ENCODE peak calls at places on chromosomes 4 and X, in nine cellular contexts. One of them, this sample, is unnamed.

GRCh38 chr4:151267822-151268535 is 9.0 kb upstream of the PRSS48 start:
- DNase-seq in KBM-7: no peak
- DNase-seq in HEK293T: no peak
- DNase-seq in NCI-H1694: no peak
- DNase-seq in stromal cell of bone marrow: no peak
- DNase-seq in mesothelial cell of epicardium: no peak
- DNase-seq in activated gamma-delta T cell treated with Interleukin-2 at 50 U/mL for 16 hours: no peak
- DNase-seq in stimulated activated CD4-positive, alpha-beta T cell treated with anti-CD3 and anti-CD28 coated beads, Interleukin-12 subunit alpha, Interleukin-12 subunit beta, amount 100 ng/mL, for 4 hours: no peak
- DNase-seq in aorta: no peak
- DNase-seq in this sample: no peak

GRCh38 chr4:162921178-162921785 is 245.4 kb downstream of the NAF1 start:
- DNase-seq in stimulated activated CD4-positive, alpha-beta T cell treated with anti-CD3 and anti-CD28 coated beads, Interleukin-12 subunit alpha, Interleukin-12 subunit beta, amount 100 ng/mL, for 4 hours: no peak
- DNase-seq in KBM-7: no peak
- DNase-seq in mesothelial cell of epicardium: no peak
- DNase-seq in stromal cell of bone marrow: no peak
- DNase-seq in activated gamma-delta T cell treated with Interleukin-2 at 50 U/mL for 16 hours: no peak
- DNase-seq in aorta: no peak
- DNase-seq in HEK293T: no peak
- DNase-seq in NCI-H1694: no peak
- DNase-seq in this sample: no peak

GRCh38 chrX:130539721-130540321 is 138.0 kb downstream of the RBMX2 start:
- DNase-seq in KBM-7: peak; percentile 69
- DNase-seq in aorta: peak; percentile 62
- DNase-seq in stimulated activated CD4-positive, alpha-beta T cell treated with anti-CD3 and anti-CD28 coated beads, Interleukin-12 subunit alpha, Interleukin-12 subunit beta, amount 100 ng/mL, for 4 hours: peak; percentile 11
- DNase-seq in activated gamma-delta T cell treated with Interleukin-2 at 50 U/mL for 16 hours: no peak
- DNase-seq in mesothelial cell of epicardium: no peak
- DNase-seq in stromal cell of bone marrow: peak; percentile 20
- DNase-seq in NCI-H1694: peak; percentile 55
- DNase-seq in HEK293T: peak; percentile 76
- DNase-seq in this sample: peak; percentile 14

GRCh38 chrX:45134303-45134702 is 66.4 kb downstream of the DIPK2B start:
- DNase-seq in mesothelial cell of epicardium: no peak
- DNase-seq in HEK293T: no peak
- DNase-seq in stromal cell of bone marrow: no peak
- DNase-seq in stimulated activated CD4-positive, alpha-beta T cell treated with anti-CD3 and anti-CD28 coated beads, Interleukin-12 subunit alpha, Interleukin-12 subunit beta, amount 100 ng/mL, for 4 hours: no peak
- DNase-seq in aorta: no peak
- DNase-seq in activated gamma-delta T cell treated with Interleukin-2 at 50 U/mL for 16 hours: no peak
- DNase-seq in KBM-7: no peak
- DNase-seq in NCI-H1694: no peak
- DNase-seq in this sample: no peak

GRCh38 chr4:118723369-118723768 is 38.2 kb downstream of the METTL14 start:
- DNase-seq in stimulated activated CD4-positive, alpha-beta T cell treated with anti-CD3 and anti-CD28 coated beads, Interleukin-12 subunit alpha, Interleukin-12 subunit beta, amount 100 ng/mL, for 4 hours: no peak
- DNase-seq in activated gamma-delta T cell treated with Interleukin-2 at 50 U/mL for 16 hours: no peak
- DNase-seq in aorta: no peak
- DNase-seq in NCI-H1694: no peak
- DNase-seq in KBM-7: no peak
- DNase-seq in mesothelial cell of epicardium: no peak
- DNase-seq in stromal cell of bone marrow: no peak
- DNase-seq in HEK293T: no peak
- DNase-seq in this sample: no peak

GRCh38 chrX:101232316-101232715 is 12.7 kb downstream of the DRP2 start:
- DNase-seq in KBM-7: no peak
- DNase-seq in activated gamma-delta T cell treated with Interleukin-2 at 50 U/mL for 16 hours: no peak
- DNase-seq in mesothelial cell of epicardium: no peak
- DNase-seq in stromal cell of bone marrow: no peak
- DNase-seq in HEK293T: no peak
- DNase-seq in NCI-H1694: no peak
- DNase-seq in aorta: no peak
- DNase-seq in stimulated activated CD4-positive, alpha-beta T cell treated with anti-CD3 and anti-CD28 coated beads, Interleukin-12 subunit alpha, Interleukin-12 subunit beta, amount 100 ng/mL, for 4 hours: no peak
- DNase-seq in this sample: no peak

GRCh38 chr4:172962564-172963353 is 205.9 kb upstream of the GALNT7 start:
- DNase-seq in aorta: no peak
- DNase-seq in HEK293T: peak; percentile 46
- DNase-seq in activated gamma-delta T cell treated with Interleukin-2 at 50 U/mL for 16 hours: no peak
- DNase-seq in mesothelial cell of epicardium: no peak
- DNase-seq in stromal cell of bone marrow: peak; percentile 85
- DNase-seq in NCI-H1694: peak; percentile 23
- DNase-seq in KBM-7: no peak
- DNase-seq in stimulated activated CD4-positive, alpha-beta T cell treated with anti-CD3 and anti-CD28 coated beads, Interleukin-12 subunit alpha, Interleukin-12 subunit beta, amount 100 ng/mL, for 4 hours: no peak
- DNase-seq in this sample: peak; percentile 79

GRCh38 chr4:71368906-71369305 is 30.1 kb downstream of the SLC4A4 start:
- DNase-seq in mesothelial cell of epicardium: no peak
- DNase-seq in aorta: peak; percentile 29
- DNase-seq in KBM-7: no peak
- DNase-seq in stromal cell of bone marrow: no peak
- DNase-seq in stimulated activated CD4-positive, alpha-beta T cell treated with anti-CD3 and anti-CD28 coated beads, Interleukin-12 subunit alpha, Interleukin-12 subunit beta, amount 100 ng/mL, for 4 hours: no peak
- DNase-seq in HEK293T: no peak
- DNase-seq in NCI-H1694: no peak
- DNase-seq in activated gamma-delta T cell treated with Interleukin-2 at 50 U/mL for 16 hours: no peak
- DNase-seq in this sample: no peak

GRCh38 chrX:146615807-146616206 is 193.8 kb upstream of the CXorf51B start:
- DNase-seq in NCI-H1694: no peak
- DNase-seq in mesothelial cell of epicardium: no peak
- DNase-seq in KBM-7: no peak
- DNase-seq in HEK293T: no peak
- DNase-seq in activated gamma-delta T cell treated with Interleukin-2 at 50 U/mL for 16 hours: no peak
- DNase-seq in stimulated activated CD4-positive, alpha-beta T cell treated with anti-CD3 and anti-CD28 coated beads, Interleukin-12 subunit alpha, Interleukin-12 subunit beta, amount 100 ng/mL, for 4 hours: no peak
- DNase-seq in aorta: no peak
- DNase-seq in stromal cell of bone marrow: no peak
- DNase-seq in this sample: no peak

GRCh38 chr4:138689182-138689546 is 326.4 kb upstream of the NOCT start:
- DNase-seq in KBM-7: no peak
- DNase-seq in activated gamma-delta T cell treated with Interleukin-2 at 50 U/mL for 16 hours: no peak
- DNase-seq in mesothelial cell of epicardium: no peak
- DNase-seq in NCI-H1694: no peak
- DNase-seq in stromal cell of bone marrow: no peak
- DNase-seq in stimulated activated CD4-positive, alpha-beta T cell treated with anti-CD3 and anti-CD28 coated beads, Interleukin-12 subunit alpha, Interleukin-12 subunit beta, amount 100 ng/mL, for 4 hours: no peak
- DNase-seq in HEK293T: no peak
- DNase-seq in aorta: no peak
- DNase-seq in this sample: no peak

GRCh38 chr4:2322227-2322626 is 60.3 kb upstream of the MXD4 start:
- DNase-seq in stromal cell of bone marrow: no peak
- DNase-seq in HEK293T: peak; percentile 5
- DNase-seq in stimulated activated CD4-positive, alpha-beta T cell treated with anti-CD3 and anti-CD28 coated beads, Interleukin-12 subunit alpha, Interleukin-12 subunit beta, amount 100 ng/mL, for 4 hours: no peak
- DNase-seq in activated gamma-delta T cell treated with Interleukin-2 at 50 U/mL for 16 hours: no peak
- DNase-seq in mesothelial cell of epicardium: no peak
- DNase-seq in KBM-7: no peak
- DNase-seq in aorta: no peak
- DNase-seq in NCI-H1694: no peak
- DNase-seq in this sample: no peak

GRCh38 chrX:154596290-154596929 is 11.5 kb downstream of the CTAG1A start:
- DNase-seq in stimulated activated CD4-positive, alpha-beta T cell treated with anti-CD3 and anti-CD28 coated beads, Interleukin-12 subunit alpha, Interleukin-12 subunit beta, amount 100 ng/mL, for 4 hours: no peak
- DNase-seq in HEK293T: peak; percentile 4
- DNase-seq in stromal cell of bone marrow: no peak
- DNase-seq in KBM-7: peak; percentile 46
- DNase-seq in NCI-H1694: no peak
- DNase-seq in mesothelial cell of epicardium: no peak
- DNase-seq in aorta: no peak
- DNase-seq in activated gamma-delta T cell treated with Interleukin-2 at 50 U/mL for 16 hours: no peak
- DNase-seq in this sample: no peak

GRCh38 chr4:48081196-48081595 is 52.9 kb downstream of the TXK start:
- DNase-seq in stromal cell of bone marrow: no peak
- DNase-seq in NCI-H1694: no peak
- DNase-seq in mesothelial cell of epicardium: no peak
- DNase-seq in activated gamma-delta T cell treated with Interleukin-2 at 50 U/mL for 16 hours: no peak
- DNase-seq in stimulated activated CD4-positive, alpha-beta T cell treated with anti-CD3 and anti-CD28 coated beads, Interleukin-12 subunit alpha, Interleukin-12 subunit beta, amount 100 ng/mL, for 4 hours: no peak
- DNase-seq in HEK293T: no peak
- DNase-seq in aorta: no peak
- DNase-seq in KBM-7: no peak
- DNase-seq in this sample: no peak

GRCh38 chr4:16439771-16440170 is 213.5 kb upstream of the TAPT1 start:
- DNase-seq in activated gamma-delta T cell treated with Interleukin-2 at 50 U/mL for 16 hours: no peak
- DNase-seq in stromal cell of bone marrow: no peak
- DNase-seq in mesothelial cell of epicardium: no peak
- DNase-seq in stimulated activated CD4-positive, alpha-beta T cell treated with anti-CD3 and anti-CD28 coated beads, Interleukin-12 subunit alpha, Interleukin-12 subunit beta, amount 100 ng/mL, for 4 hours: no peak
- DNase-seq in HEK293T: no peak
- DNase-seq in aorta: no peak
- DNase-seq in NCI-H1694: no peak
- DNase-seq in KBM-7: no peak
- DNase-seq in this sample: no peak

GRCh38 chr4:7241587-7242125 is 49.3 kb downstream of the SORCS2 start:
- DNase-seq in NCI-H1694: no peak
- DNase-seq in stromal cell of bone marrow: no peak
- DNase-seq in KBM-7: no peak
- DNase-seq in aorta: no peak
- DNase-seq in activated gamma-delta T cell treated with Interleukin-2 at 50 U/mL for 16 hours: no peak
- DNase-seq in mesothelial cell of epicardium: no peak
- DNase-seq in stimulated activated CD4-positive, alpha-beta T cell treated with anti-CD3 and anti-CD28 coated beads, Interleukin-12 subunit alpha, Interleukin-12 subunit beta, amount 100 ng/mL, for 4 hours: no peak
- DNase-seq in HEK293T: no peak
- DNase-seq in this sample: no peak

GRCh38 chr4:185817403-185817818 is 5.4 kb upstream of the SORBS2 start:
- DNase-seq in stromal cell of bone marrow: no peak
- DNase-seq in aorta: no peak
- DNase-seq in KBM-7: no peak
- DNase-seq in activated gamma-delta T cell treated with Interleukin-2 at 50 U/mL for 16 hours: no peak
- DNase-seq in HEK293T: no peak
- DNase-seq in mesothelial cell of epicardium: no peak
- DNase-seq in NCI-H1694: no peak
- DNase-seq in stimulated activated CD4-positive, alpha-beta T cell treated with anti-CD3 and anti-CD28 coated beads, Interleukin-12 subunit alpha, Interleukin-12 subunit beta, amount 100 ng/mL, for 4 hours: no peak
- DNase-seq in this sample: peak; percentile 29

GRCh38 chrX:45668686-45669443 is 468.2 kb upstream of the DIPK2B start:
- DNase-seq in aorta: no peak
- DNase-seq in stromal cell of bone marrow: peak; percentile 91
- DNase-seq in KBM-7: no peak
- DNase-seq in stimulated activated CD4-positive, alpha-beta T cell treated with anti-CD3 and anti-CD28 coated beads, Interleukin-12 subunit alpha, Interleukin-12 subunit beta, amount 100 ng/mL, for 4 hours: no peak
- DNase-seq in HEK293T: no peak
- DNase-seq in NCI-H1694: no peak
- DNase-seq in mesothelial cell of epicardium: no peak
- DNase-seq in activated gamma-delta T cell treated with Interleukin-2 at 50 U/mL for 16 hours: no peak
- DNase-seq in this sample: no peak

GRCh38 chr4:183738081-183738673 is 79.1 kb downstream of the TRAPPC11 start:
- DNase-seq in aorta: no peak
- DNase-seq in HEK293T: no peak
- DNase-seq in stimulated activated CD4-positive, alpha-beta T cell treated with anti-CD3 and anti-CD28 coated beads, Interleukin-12 subunit alpha, Interleukin-12 subunit beta, amount 100 ng/mL, for 4 hours: no peak
- DNase-seq in NCI-H1694: no peak
- DNase-seq in mesothelial cell of epicardium: no peak
- DNase-seq in KBM-7: no peak
- DNase-seq in activated gamma-delta T cell treated with Interleukin-2 at 50 U/mL for 16 hours: no peak
- DNase-seq in stromal cell of bone marrow: peak; percentile 9
- DNase-seq in this sample: no peak

GRCh38 chrX:44061940-44062339 is 88.8 kb upstream of the NDP start:
- DNase-seq in KBM-7: no peak
- DNase-seq in HEK293T: no peak
- DNase-seq in activated gamma-delta T cell treated with Interleukin-2 at 50 U/mL for 16 hours: no peak
- DNase-seq in NCI-H1694: no peak
- DNase-seq in stimulated activated CD4-positive, alpha-beta T cell treated with anti-CD3 and anti-CD28 coated beads, Interleukin-12 subunit alpha, Interleukin-12 subunit beta, amount 100 ng/mL, for 4 hours: no peak
- DNase-seq in stromal cell of bone marrow: no peak
- DNase-seq in mesothelial cell of epicardium: no peak
- DNase-seq in aorta: no peak
- DNase-seq in this sample: no peak

GRCh38 chrX:9148626-9149385 is 114.9 kb upstream of the FAM9B start:
- DNase-seq in activated gamma-delta T cell treated with Interleukin-2 at 50 U/mL for 16 hours: no peak
- DNase-seq in HEK293T: no peak
- DNase-seq in stromal cell of bone marrow: peak; percentile 62
- DNase-seq in NCI-H1694: no peak
- DNase-seq in mesothelial cell of epicardium: no peak
- DNase-seq in aorta: no peak
- DNase-seq in KBM-7: no peak
- DNase-seq in stimulated activated CD4-positive, alpha-beta T cell treated with anti-CD3 and anti-CD28 coated beads, Interleukin-12 subunit alpha, Interleukin-12 subunit beta, amount 100 ng/mL, for 4 hours: no peak
- DNase-seq in this sample: no peak

GRCh38 chr4:25993564-25994185 is 79.7 kb downstream of the SMIM20 start:
- DNase-seq in stromal cell of bone marrow: no peak
- DNase-seq in stimulated activated CD4-positive, alpha-beta T cell treated with anti-CD3 and anti-CD28 coated beads, Interleukin-12 subunit alpha, Interleukin-12 subunit beta, amount 100 ng/mL, for 4 hours: no peak
- DNase-seq in aorta: no peak
- DNase-seq in activated gamma-delta T cell treated with Interleukin-2 at 50 U/mL for 16 hours: no peak
- DNase-seq in mesothelial cell of epicardium: no peak
- DNase-seq in KBM-7: peak; percentile 19
- DNase-seq in NCI-H1694: no peak
- DNase-seq in HEK293T: peak; percentile 31
- DNase-seq in this sample: peak; percentile 3

GRCh38 chr4:93646225-93646930 is 182.2 kb upstream of the ATOH1 start:
- DNase-seq in activated gamma-delta T cell treated with Interleukin-2 at 50 U/mL for 16 hours: no peak
- DNase-seq in stromal cell of bone marrow: no peak
- DNase-seq in stimulated activated CD4-positive, alpha-beta T cell treated with anti-CD3 and anti-CD28 coated beads, Interleukin-12 subunit alpha, Interleukin-12 subunit beta, amount 100 ng/mL, for 4 hours: no peak
- DNase-seq in HEK293T: peak; percentile 7
- DNase-seq in KBM-7: no peak
- DNase-seq in mesothelial cell of epicardium: no peak
- DNase-seq in aorta: no peak
- DNase-seq in NCI-H1694: no peak
- DNase-seq in this sample: peak; percentile 39

GRCh38 chr4:141814499-141814898 is 178.1 kb downstream of the IL15 start:
- DNase-seq in stromal cell of bone marrow: no peak
- DNase-seq in stimulated activated CD4-positive, alpha-beta T cell treated with anti-CD3 and anti-CD28 coated beads, Interleukin-12 subunit alpha, Interleukin-12 subunit beta, amount 100 ng/mL, for 4 hours: no peak
- DNase-seq in activated gamma-delta T cell treated with Interleukin-2 at 50 U/mL for 16 hours: no peak
- DNase-seq in mesothelial cell of epicardium: no peak
- DNase-seq in HEK293T: no peak
- DNase-seq in KBM-7: no peak
- DNase-seq in NCI-H1694: no peak
- DNase-seq in aorta: no peak
- DNase-seq in this sample: no peak

GRCh38 chrX:67607436-67607835 is 63.6 kb downstream of the AR start:
- DNase-seq in mesothelial cell of epicardium: no peak
- DNase-seq in aorta: no peak
- DNase-seq in stimulated activated CD4-positive, alpha-beta T cell treated with anti-CD3 and anti-CD28 coated beads, Interleukin-12 subunit alpha, Interleukin-12 subunit beta, amount 100 ng/mL, for 4 hours: no peak
- DNase-seq in activated gamma-delta T cell treated with Interleukin-2 at 50 U/mL for 16 hours: no peak
- DNase-seq in HEK293T: no peak
- DNase-seq in stromal cell of bone marrow: no peak
- DNase-seq in KBM-7: no peak
- DNase-seq in NCI-H1694: no peak
- DNase-seq in this sample: no peak

GRCh38 chr4:56655627-56656345 is 25.3 kb downstream of the HOPX start:
- DNase-seq in activated gamma-delta T cell treated with Interleukin-2 at 50 U/mL for 16 hours: peak; percentile 22
- DNase-seq in stimulated activated CD4-positive, alpha-beta T cell treated with anti-CD3 and anti-CD28 coated beads, Interleukin-12 subunit alpha, Interleukin-12 subunit beta, amount 100 ng/mL, for 4 hours: peak; percentile 14
- DNase-seq in aorta: peak; percentile 51
- DNase-seq in KBM-7: no peak
- DNase-seq in stromal cell of bone marrow: no peak
- DNase-seq in mesothelial cell of epicardium: no peak
- DNase-seq in NCI-H1694: no peak
- DNase-seq in HEK293T: peak; percentile 44
- DNase-seq in this sample: peak; percentile 21

GRCh38 chrX:39152106-39152649 is 350.9 kb downstream of the MID1IP1 start:
- DNase-seq in activated gamma-delta T cell treated with Interleukin-2 at 50 U/mL for 16 hours: peak; percentile 11
- DNase-seq in KBM-7: peak; percentile 76
- DNase-seq in stromal cell of bone marrow: no peak
- DNase-seq in aorta: peak; percentile 54
- DNase-seq in NCI-H1694: peak; percentile 80
- DNase-seq in mesothelial cell of epicardium: no peak
- DNase-seq in HEK293T: peak; percentile 74
- DNase-seq in stimulated activated CD4-positive, alpha-beta T cell treated with anti-CD3 and anti-CD28 coated beads, Interleukin-12 subunit alpha, Interleukin-12 subunit beta, amount 100 ng/mL, for 4 hours: peak; percentile 21
- DNase-seq in this sample: peak; percentile 91

GRCh38 chr4:117479673-117480072 is 394.3 kb upstream of the TRAM1L1 start:
- DNase-seq in stromal cell of bone marrow: no peak
- DNase-seq in aorta: no peak
- DNase-seq in KBM-7: no peak
- DNase-seq in NCI-H1694: no peak
- DNase-seq in mesothelial cell of epicardium: no peak
- DNase-seq in HEK293T: no peak
- DNase-seq in activated gamma-delta T cell treated with Interleukin-2 at 50 U/mL for 16 hours: no peak
- DNase-seq in stimulated activated CD4-positive, alpha-beta T cell treated with anti-CD3 and anti-CD28 coated beads, Interleukin-12 subunit alpha, Interleukin-12 subunit beta, amount 100 ng/mL, for 4 hours: peak; percentile 0
- DNase-seq in this sample: no peak

This sample was measured in COR-L47.